ENCODE peak calls at places on chromosome 11, in nine cellular contexts. H is osteocyte; Q is T1000; J is right lobe of liver; Y is SW480; K is naive thymus-derived CD4-positive, alpha-beta T cell; S is AML-193; L is stimulated activated CD4-positive, alpha-beta T cell treated with anti-CD3 and anti-CD28 coated beads, Interleukin-2, amount 100 ng/mL, for 48 hours; B is GM10248. Z is an unnamed sample.

GRCh38 chr11:75668508-75669297 is at the start of gene MAP6:
- DNase-seq in B (peak), L (peak), H (peak), J (no peak), K (no peak), Y (peak), Q (no peak), S (no peak), Z (no peak)

GRCh38 chr11:76041208-76041607 is 165.1 kb downstream of the WNT11 start:
- DNase-seq in Q (no peak), K (no peak), L (no peak), Y (peak), B (no peak), J (no peak), H (no peak), S (no peak), Z (no peak)

GRCh38 chr11:111378773-111379499 is at the start of gene POU2AF1:
- DNase-seq in L (peak), S (no peak), K (peak), J (no peak), H (no peak), B (peak), Q (no peak), Y (peak), Z (no peak)

GRCh38 chr11:130831506-130832385 is 84.5 kb downstream of the SNX19 start:
- DNase-seq in K (no peak), H (no peak), Q (no peak), Y (no peak), S (no peak), J (no peak), L (no peak), B (no peak), Z (no peak)

GRCh38 chr11:78607691-78608090 is 33.0 kb upstream of the NARS2 start:
- DNase-seq in Y (no peak), L (no peak), S (no peak), H (no peak), B (no peak), J (no peak), K (no peak), Q (no peak), Z (no peak)

GRCh38 chr11:43315966-43316365 is 4.2 kb downstream of the API5 start:
- DNase-seq in B (no peak), H (no peak), L (no peak), J (no peak), S (no peak), K (no peak), Y (no peak), Q (no peak), Z (peak)

GRCh38 chr11:32140121-32140520 is 49.2 kb downstream of the RCN1 start:
- DNase-seq in K (no peak), S (no peak), Y (no peak), J (no peak), Q (no peak), B (no peak), H (no peak), L (no peak), Z (no peak)

GRCh38 chr11:133917921-133918605 is 38.7 kb downstream of the IGSF9B start:
- DNase-seq in S (no peak), Q (no peak), H (no peak), K (no peak), L (no peak), Y (no peak), B (no peak), J (no peak), Z (no peak)

GRCh38 chr11:88175004-88175706 is at the start of gene RAB38:
- DNase-seq in Q (no peak), K (no peak), L (peak), H (no peak), B (peak), S (no peak), J (peak), Y (no peak), Z (no peak)

GRCh38 chr11:33013706-33014105 is 2.0 kb upstream of the DEPDC7 start:
- DNase-seq in S (no peak), Q (no peak), K (no peak), L (no peak), B (no peak), J (no peak), Y (no peak), H (no peak), Z (no peak)

GRCh38 chr11:33808228-33808828 is 34.0 kb upstream of the FBXO3 start:
- DNase-seq in B (peak), L (peak), S (peak), H (peak), J (peak), Q (peak), K (peak), Y (peak), Z (peak)

GRCh38 chr11:118488480-118489109 is 38.7 kb upstream of the TTC36 start:
- DNase-seq in B (peak), L (peak), S (peak), Y (peak), K (peak), J (peak), H (peak), Q (no peak), Z (peak)

GRCh38 chr11:112513936-112514716 is 253.5 kb upstream of the PLET1 start:
- DNase-seq in K (no peak), J (no peak), H (no peak), Y (peak), B (no peak), L (no peak), Q (no peak), S (no peak), Z (no peak)

GRCh38 chr11:129143335-129143734 is 48.8 kb downstream of the ARHGAP32 start:
- DNase-seq in L (no peak), Y (peak), S (no peak), B (no peak), K (no peak), H (peak), Q (peak), J (no peak), Z (peak)

GRCh38 chr11:129313588-129314288 is 61.9 kb upstream of the BARX2 start:
- DNase-seq in K (no peak), J (no peak), B (no peak), Q (no peak), L (no peak), S (no peak), H (no peak), Y (peak), Z (no peak)

GRCh38 chr11:433641-434040 is 8.2 kb downstream of the ANO9 start:
- DNase-seq in Q (no peak), L (no peak), J (peak), Y (no peak), K (no peak), H (no peak), B (no peak), S (no peak), Z (no peak)

GRCh38 chr11:134119094-134119493 is 50.2 kb downstream of the JAM3 start:
- DNase-seq in J (no peak), H (no peak), B (no peak), L (no peak), Y (no peak), S (no peak), Q (no peak), K (no peak), Z (no peak)